ENCODE peak calls at places on chromosomes 2 and 18, in eight cellular contexts. J is activated CD4-positive, CD25-positive, alpha-beta regulatory T cell treated with anti-CD3 and anti-CD28 coated beads, Interleukin-2, amount 50 U/mL, for 72 hours; L is effector CD4-positive, alpha-beta T cell; N is AG09309; M is epithelial cell of esophagus; Z is activated CD8-positive, alpha-beta T cell treated with anti-CD3 and anti-CD28 coated beads for 36 hours; T is mucosa of descending colon; R is stimulated activated CD8-positive, alpha-beta memory T cell treated with anti-CD3 and anti-CD28 coated beads, Interleukin-15, amount 100 ng/mL, for 24 hours. S is an unnamed sample.
A peak's percentile ranks its signal among the peaks of the same experiment; 100 is the strongest.

GRCh38 chr2:48504647-48505327 is 25.2 kb upstream of the STON1 start:
- DNase-seq in J (no peak), L (no peak), N (no peak), M (no peak), Z (no peak), T (no peak), R (no peak), S (no peak)

GRCh38 chr18:24402209-24402785 is 4.7 kb upstream of the OSBPL1A start:
- DNase-seq in J (no peak), L (no peak), N (no peak), M (no peak), Z (peak; percentile 43), T (peak; percentile 16), R (no peak), S (peak; percentile 53)

GRCh38 chr2:11142987-11143386 is 12.3 kb upstream of the SLC66A3 start:
- DNase-seq in J (no peak), L (no peak), N (no peak), M (no peak), Z (no peak), T (no peak), R (no peak), S (no peak)

GRCh38 chr2:44479127-44479887 is 117.6 kb downstream of the CAMKMT start:
- DNase-seq in J (no peak), L (peak; percentile 17), N (peak; percentile 77), M (peak; percentile 84), Z (peak; percentile 46), T (peak; percentile 68), R (no peak), S (peak; percentile 82)

GRCh38 chr2:5453224-5453623 is 239.0 kb upstream of the SOX11 start:
- DNase-seq in J (no peak), L (no peak), N (no peak), M (no peak), Z (no peak), T (no peak), R (no peak), S (no peak)

GRCh38 chr2:101125799-101126198 is 25.4 kb downstream of the TBC1D8 start:
- DNase-seq in J (no peak), L (no peak), N (no peak), M (peak; percentile 36), Z (no peak), T (no peak), R (no peak), S (no peak)

GRCh38 chr2:176567361-176567760 is 298.1 kb downstream of the MTX2 start:
- DNase-seq in J (no peak), L (no peak), N (no peak), M (no peak), Z (no peak), T (no peak), R (no peak), S (no peak)

GRCh38 chr2:64594563-64594989 is 59.1 kb downstream of the SERTAD2 start:
- DNase-seq in J (no peak), L (no peak), N (peak; percentile 71), M (peak; percentile 81), Z (no peak), T (no peak), R (no peak), S (no peak)

GRCh38 chr18:26794210-26795101 is 71.1 kb downstream of the AQP4 start:
- DNase-seq in J (no peak), L (no peak), N (no peak), M (peak; percentile 13), Z (no peak), T (peak; percentile 30), R (no peak), S (no peak)

GRCh38 chr2:176056411-176056810 is 27.4 kb downstream of the EVX2 start:
- DNase-seq in J (no peak), L (no peak), N (no peak), M (no peak), Z (no peak), T (no peak), R (no peak), S (no peak)

GRCh38 chr2:127219716-127220090 is 396 bp downstream of the CYP27C1 start:
- DNase-seq in J (no peak), L (no peak), N (no peak), M (peak; percentile 46), Z (no peak), T (no peak), R (no peak), S (peak; percentile 72)

GRCh38 chr2:179682756-179683155 is 178.7 kb downstream of the ZNF385B start:
- DNase-seq in J (no peak), L (no peak), N (no peak), M (no peak), Z (no peak), T (no peak), R (no peak), S (no peak)

GRCh38 chr18:62324917-62325805 is at the start of gene TNFRSF11A:
- DNase-seq in J (peak; percentile 71), L (peak; percentile 33), N (no peak), M (peak; percentile 60), Z (peak; percentile 67), T (peak; percentile 85), R (peak; percentile 50), S (peak; percentile 92)

GRCh38 chr2:121303531-121304263 is 18.7 kb upstream of the TFCP2L1 start:
- DNase-seq in J (no peak), L (no peak), N (no peak), M (peak; percentile 16), Z (no peak), T (no peak), R (no peak), S (no peak)

GRCh38 chr2:29844713-29845320 is 76.6 kb downstream of the ALK start:
- DNase-seq in J (no peak), L (no peak), N (no peak), M (peak; percentile 16), Z (no peak), T (no peak), R (no peak), S (no peak)

GRCh38 chr2:47227532-47228166 is 72.5 kb upstream of the STPG4 start:
- DNase-seq in J (no peak), L (no peak), N (no peak), M (no peak), Z (no peak), T (no peak), R (no peak), S (no peak)

GRCh38 chr2:237341872-237342271 is 72.1 kb downstream of the COL6A3 start:
- DNase-seq in J (no peak), L (no peak), N (no peak), M (peak; percentile 47), Z (no peak), T (peak; percentile 25), R (no peak), S (no peak)

GRCh38 chr2:42810971-42811865 is 18.8 kb upstream of the HAAO start:
- DNase-seq in J (no peak), L (peak; percentile 12), N (no peak), M (no peak), Z (peak; percentile 49), T (peak; percentile 57), R (no peak), S (peak; percentile 69)

GRCh38 chr2:201854841-201855240 is 48.5 kb downstream of the CDK15 start:
- DNase-seq in J (no peak), L (no peak), N (no peak), M (peak; percentile 91), Z (no peak), T (no peak), R (no peak), S (no peak)

GRCh38 chr18:65215865-65216466 is 534.8 kb upstream of the CDH7 start:
- DNase-seq in J (no peak), L (no peak), N (no peak), M (no peak), Z (no peak), T (no peak), R (no peak), S (no peak)

GRCh38 chr2:8576525-8577157 is 105.2 kb upstream of the ID2 start:
- DNase-seq in J (peak; percentile 57), L (peak; percentile 10), N (no peak), M (no peak), Z (peak; percentile 82), T (peak; percentile 47), R (no peak), S (no peak)

GRCh38 chr18:532632-533031 is 32.1 kb upstream of the COLEC12 start:
- DNase-seq in J (no peak), L (no peak), N (no peak), M (no peak), Z (no peak), T (no peak), R (no peak), S (no peak)

GRCh38 chr2:64548795-64549194 is 24.7 kb downstream of the AFTPH start:
- DNase-seq in J (no peak), L (no peak), N (no peak), M (no peak), Z (no peak), T (no peak), R (no peak), S (no peak)

GRCh38 chr2:170207901-170208300 is 30.0 kb downstream of the MYO3B start:
- DNase-seq in J (no peak), L (no peak), N (no peak), M (no peak), Z (no peak), T (no peak), R (no peak), S (no peak)

GRCh38 chr2:71611781-71612545 is 158.6 kb downstream of the DYSF start:
- DNase-seq in J (peak; percentile 12), L (no peak), N (no peak), M (no peak), Z (no peak), T (no peak), R (no peak), S (no peak)

GRCh38 chr2:147182260-147182659 is 662.6 kb upstream of the ACVR2A start:
- DNase-seq in J (peak; percentile 32), L (peak; percentile 30), N (no peak), M (peak; percentile 88), Z (peak; percentile 39), T (no peak), R (no peak), S (no peak)

GRCh38 chr2:3189076-3189591 is 188.5 kb downstream of the EIPR1 start:
- DNase-seq in J (no peak), L (no peak), N (no peak), M (no peak), Z (no peak), T (no peak), R (no peak), S (no peak)

GRCh38 chr2:235769046-235769445 is 275.2 kb downstream of the AGAP1 start:
- DNase-seq in J (no peak), L (no peak), N (no peak), M (peak; percentile 66), Z (no peak), T (no peak), R (no peak), S (no peak)

GRCh38 chr2:86186431-86186830 is 8.8 kb downstream of the IMMT start:
- DNase-seq in J (no peak), L (no peak), N (no peak), M (no peak), Z (peak; percentile 17), T (no peak), R (no peak), S (no peak)

GRCh38 chr2:43178602-43179542 is 47.5 kb downstream of the ZFP36L2 start:
- DNase-seq in J (peak; percentile 31), L (no peak), N (peak; percentile 52), M (peak; percentile 91), Z (no peak), T (peak; percentile 78), R (no peak), S (peak; percentile 80)

S was measured in iPS-NIHi11.